ENCODE peak calls at places on chromosomes 12 and 14, in five cellular contexts. M, T, D, B and J are unnamed samples. For H3K4me1, the result is how much of the 10 kb centered on the place peaks cover.

GRCh38 chr12:31797230-31797872 is 68.5 kb upstream of the AMN1 start:
- DNase-seq in D (peak), T (no peak), B (no peak), M (no peak), J (no peak)

GRCh38 chr14:25006961-25007795 is 42.8 kb downstream of the STXBP6 start:
- DNase-seq in D (no peak), M (no peak), B (no peak), T (peak), J (no peak)

GRCh38 chr12:88854260-88854659 is 274.0 kb upstream of the KITLG start:
- DNase-seq in D (no peak), M (no peak), B (no peak), T (no peak), J (no peak)

GRCh38 chr14:37142835-37143499 is 29.4 kb downstream of the SLC25A21 start:
- DNase-seq in D (no peak), B (no peak), M (no peak), T (no peak), J (no peak)

GRCh38 chr12:115946867-115947695 is 330.4 kb downstream of the MED13L start:
- DNase-seq in D (no peak), B (no peak), T (no peak), M (no peak), J (no peak)

GRCh38 chr14:73634333-73634833 is 10.4 kb upstream of the DNAL1 start:
- DNase-seq in D (no peak), M (peak), B (no peak), T (peak), J (no peak)

GRCh38 chr12:122427403-122427802 is 4.9 kb upstream of the CLIP1 start:
- DNase-seq in M (no peak), B (no peak), D (no peak), T (no peak), J (no peak)

GRCh38 chr12:57233357-57234232 is 4.1 kb downstream of the SHMT2 start:
- DNase-seq in M (no peak), T (no peak), B (no peak), D (no peak), J (no peak)

GRCh38 chr14:61385002-61385685 is 63.8 kb downstream of the PRKCH start:
- DNase-seq in M (no peak), B (no peak), T (no peak), D (peak), J (no peak)

GRCh38 chr12:12172106-12172511 is 94.7 kb downstream of the LRP6 start:
- DNase-seq in T (no peak), M (no peak), B (no peak), D (no peak), J (no peak)

GRCh38 chr12:119020377-119021360 is 39.3 kb downstream of the SRRM4 start:
- DNase-seq in D (no peak), M (no peak), B (no peak), T (peak), J (no peak)

GRCh38 chr14:33636715-33637114 is 314.2 kb downstream of the EGLN3 start:
- DNase-seq in D (no peak), T (no peak), B (no peak), M (no peak), J (no peak)

GRCh38 chr12:118053071-118053985 is 7.7 kb downstream of the WSB2 start:
- DNase-seq in B (no peak), D (no peak), M (no peak), T (no peak), J (no peak)

GRCh38 chr12:91370086-91370868 is 187.7 kb upstream of the DCN start:
- DNase-seq in D (no peak), T (no peak), M (no peak), B (no peak), J (no peak)

GRCh38 chr12:131458931-131459575 is 251.8 kb upstream of the SFSWAP start:
- DNase-seq in B (no peak), M (no peak), T (no peak), D (no peak), J (no peak)

GRCh38 chr14:96754845-96755184 is 42.4 kb upstream of the VRK1 start:
- DNase-seq in M (no peak), T (no peak), B (no peak), D (no peak), J (no peak)

GRCh38 chr14:50670196-50670875 is 2.2 kb upstream of the SAV1 start:
- DNase-seq in D (no peak), B (no peak), T (no peak), M (no peak), J (no peak)

GRCh38 chr14:75494898-75495297 is 27.4 kb upstream of the BATF start:
- DNase-seq in B (no peak), D (no peak), T (no peak), M (no peak), J (no peak)

GRCh38 chr14:55721353-55721752 is 141.3 kb downstream of the KTN1 start:
- DNase-seq in B (no peak), D (no peak), T (no peak), M (no peak), J (no peak)

GRCh38 chr14:55717621-55718020 is 137.6 kb downstream of the KTN1 start:
- DNase-seq in M (no peak), T (no peak), B (no peak), D (no peak), J (no peak)

GRCh38 chr14:55724736-55725135 is 144.7 kb downstream of the KTN1 start:
- DNase-seq in D (no peak), T (no peak), M (no peak), B (no peak), J (no peak)

GRCh38 chr14:55718551-55718950 is 138.5 kb downstream of the KTN1 start:
- DNase-seq in D (no peak), B (no peak), M (no peak), T (no peak), J (no peak)

GRCh38 chr14:55720796-55721195 is 140.8 kb downstream of the KTN1 start:
- DNase-seq in M (no peak), B (no peak), T (no peak), D (no peak), J (no peak)
- H3K4me1 ChIP-seq in M (under half), B (under half), T (under half), D (under half), J (under half)

GRCh38 chr14:22587247-22587646 is 1.8 kb downstream of the DAD1 start:
- DNase-seq in B (no peak), T (no peak), M (no peak), D (no peak), J (no peak)
- H3K4me1 ChIP-seq in B (under half), T (half or more), M (under half), D (half or more), J (under half)

DNA sequence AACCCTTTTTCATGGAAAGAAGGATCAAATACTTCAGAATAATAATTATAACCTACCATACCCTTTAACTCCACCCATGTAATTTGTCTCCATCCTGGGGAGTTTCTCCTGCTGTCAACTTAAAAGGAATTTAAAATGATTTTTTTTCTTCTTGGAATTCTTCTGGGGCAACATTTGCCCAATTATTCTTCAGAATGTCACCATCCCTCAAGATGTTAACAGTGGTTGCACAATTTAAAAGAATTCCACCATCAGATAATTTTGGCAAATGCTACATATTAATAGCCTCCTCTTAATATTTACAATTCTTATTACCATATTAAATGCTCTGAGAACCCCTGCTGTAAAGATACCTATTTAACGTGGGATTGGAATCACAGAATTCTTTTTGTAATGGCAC is 177.6 kb downstream of the DAD1 start:
- DNase-seq in B (no peak), M (no peak), D (no peak), T (no peak), J (no peak)
- H3K4me1 ChIP-seq in B (under half), M (under half), D (under half), T (under half), J (under half)

DNA sequence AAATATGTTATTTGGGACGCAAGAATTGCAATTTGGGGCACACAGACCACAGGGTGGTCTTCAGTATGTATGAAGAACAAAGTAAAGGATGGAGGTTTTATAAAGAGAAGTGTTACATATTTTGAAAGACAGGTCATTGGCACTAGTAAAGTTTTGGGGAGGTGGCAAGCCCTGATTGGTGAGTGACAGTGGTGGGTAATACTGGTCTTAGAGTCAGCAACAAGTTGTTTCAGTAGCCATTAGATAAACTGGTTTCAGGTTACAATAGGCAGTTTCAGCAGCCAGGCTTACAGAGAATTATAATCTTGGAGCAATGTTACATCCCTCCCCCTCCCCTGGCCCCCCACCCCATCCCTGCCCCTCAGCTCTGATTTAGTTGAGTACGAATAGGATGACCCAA is 17.5 kb downstream of the MARK3 start:
- DNase-seq in D (no peak), B (no peak), M (no peak), T (no peak), J (no peak)
- H3K4me1 ChIP-seq in D (half or more), B (under half), M (under half), T (half or more), J (under half)

DNA sequence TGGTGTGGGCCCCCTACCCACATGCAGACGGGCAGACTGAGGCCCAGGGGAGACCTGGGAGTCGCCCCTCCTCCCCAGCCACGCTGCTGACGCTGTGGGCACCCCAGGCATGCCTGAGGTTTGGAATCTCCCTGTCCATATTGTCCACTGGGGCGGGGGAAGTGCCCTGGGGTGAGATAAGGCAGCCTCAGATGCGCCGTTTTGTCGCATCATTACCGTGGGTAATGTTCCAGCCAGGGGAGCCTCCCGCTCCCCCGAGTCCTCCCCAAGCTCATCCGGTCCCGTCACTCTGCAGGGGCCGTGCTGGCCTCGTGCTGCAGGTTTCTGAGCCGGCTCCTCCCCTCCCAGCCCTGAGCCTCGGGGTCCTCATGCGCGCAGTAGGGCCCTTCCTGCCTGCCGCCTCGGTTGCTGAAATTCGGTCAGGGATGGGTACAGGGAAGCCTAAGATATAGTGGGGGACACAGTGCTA is 11.4 kb downstream of the INF2 start:
- DNase-seq in M (no peak), B (no peak), D (no peak), T (no peak), J (no peak)
- H3K4me1 ChIP-seq in M (under half), B (half or more), D (under half), T (half or more), J (under half)

GRCh38 chr12:24896171-24896570 is 52.7 kb downstream of the BCAT1 start:
- DNase-seq in D (no peak), M (no peak), B (no peak), T (no peak), J (no peak)
- H3K4me1 ChIP-seq in D (under half), M (under half), B (under half), T (under half), J (under half)

GRCh38 chr12:77992760-77993159 is 162.1 kb downstream of the NAV3 start:
- DNase-seq in M (no peak), T (no peak), D (no peak), B (no peak), J (no peak)

GRCh38 chr12:77996670-77997069 is 166.0 kb downstream of the NAV3 start:
- DNase-seq in T (no peak), M (no peak), B (no peak), D (no peak), J (no peak)

GRCh38 chr12:77993658-77994057 is 163.0 kb downstream of the NAV3 start:
- DNase-seq in T (no peak), D (no peak), M (no peak), B (no peak), J (no peak)

GRCh38 chr12:77998236-77998786 is 167.6 kb downstream of the NAV3 start:
- DNase-seq in T (no peak), D (no peak), M (no peak), B (no peak), J (no peak)

GRCh38 chr12:77995436-77996167 is 164.9 kb downstream of the NAV3 start:
- DNase-seq in M (no peak), D (no peak), B (peak), T (no peak), J (no peak)
- H3K4me1 ChIP-seq in M (under half), D (under half), B (under half), T (under half), J (under half)